ENCODE peak calls at places on chromosomes 13 and 19, in ten cellular contexts. One of them, this sample, is unnamed. For H3K4me1, the result is how much of the 10 kb centered on the place peaks cover.

GRCh38 chr13:22114630-22115311 is 443.9 kb downstream of the FGF9 start:
- DNase-seq in CD8-positive, alpha-beta T cell: no peak
- DNase-seq in tibial nerve: no peak
- DNase-seq in body of pancreas: no peak
- DNase-seq in transverse colon: no peak
- DNase-seq in mammary epithelial cell: no peak
- DNase-seq in upper lobe of right lung: no peak
- DNase-seq in neuronal stem cell: no peak
- DNase-seq in pancreas: no peak
- DNase-seq in endodermal cell: no peak
- DNase-seq in this sample: no peak

GRCh38 chr19:17429661-17430101 is 9.8 kb downstream of the MVB12A start:
- DNase-seq in CD8-positive, alpha-beta T cell: no peak
- DNase-seq in tibial nerve: no peak
- DNase-seq in body of pancreas: no peak
- DNase-seq in transverse colon: no peak
- DNase-seq in mammary epithelial cell: no peak
- DNase-seq in upper lobe of right lung: no peak
- DNase-seq in neuronal stem cell: no peak
- DNase-seq in pancreas: no peak
- DNase-seq in endodermal cell: no peak
- DNase-seq in this sample: no peak

GRCh38 chr19:54415208-54415900 is at the start of gene TTYH1:
- DNase-seq in CD8-positive, alpha-beta T cell: no peak
- DNase-seq in tibial nerve: no peak
- DNase-seq in body of pancreas: no peak
- DNase-seq in transverse colon: no peak
- DNase-seq in mammary epithelial cell: no peak
- DNase-seq in upper lobe of right lung: no peak
- DNase-seq in neuronal stem cell: no peak
- DNase-seq in pancreas: no peak
- DNase-seq in endodermal cell: peak
- DNase-seq in this sample: no peak

GRCh38 chr13:29733069-29733700 is 117.2 kb downstream of the UBL3 start:
- DNase-seq in CD8-positive, alpha-beta T cell: no peak
- DNase-seq in tibial nerve: no peak
- DNase-seq in body of pancreas: no peak
- DNase-seq in transverse colon: no peak
- DNase-seq in mammary epithelial cell: peak
- DNase-seq in upper lobe of right lung: no peak
- DNase-seq in neuronal stem cell: no peak
- DNase-seq in pancreas: no peak
- DNase-seq in endodermal cell: no peak
- DNase-seq in this sample: no peak

GRCh38 chr19:51365211-51366049 is 758 bp downstream of the ETFB start:
- DNase-seq in CD8-positive, alpha-beta T cell: no peak
- DNase-seq in tibial nerve: no peak
- DNase-seq in body of pancreas: peak
- DNase-seq in transverse colon: peak
- DNase-seq in mammary epithelial cell: peak
- DNase-seq in upper lobe of right lung: no peak
- DNase-seq in neuronal stem cell: no peak
- DNase-seq in pancreas: peak
- DNase-seq in endodermal cell: peak
- DNase-seq in this sample: peak

GRCh38 chr19:9323557-9323918 is 441 bp upstream of the ZNF559 start:
- DNase-seq in CD8-positive, alpha-beta T cell: no peak
- DNase-seq in tibial nerve: peak
- DNase-seq in body of pancreas: peak
- DNase-seq in transverse colon: peak
- DNase-seq in mammary epithelial cell: peak
- DNase-seq in upper lobe of right lung: peak
- DNase-seq in neuronal stem cell: no peak
- DNase-seq in pancreas: peak
- DNase-seq in endodermal cell: no peak
- DNase-seq in this sample: peak

GRCh38 chr13:76848596-76848995 is 37.6 kb downstream of the KCTD12 start:
- DNase-seq in CD8-positive, alpha-beta T cell: no peak
- DNase-seq in tibial nerve: no peak
- DNase-seq in body of pancreas: no peak
- DNase-seq in transverse colon: no peak
- DNase-seq in mammary epithelial cell: no peak
- DNase-seq in upper lobe of right lung: peak
- DNase-seq in neuronal stem cell: no peak
- DNase-seq in pancreas: no peak
- DNase-seq in endodermal cell: no peak
- DNase-seq in this sample: peak

GRCh38 chr13:95317037-95317989 is 16.1 kb upstream of the ABCC4 start:
- DNase-seq in CD8-positive, alpha-beta T cell: no peak
- DNase-seq in tibial nerve: no peak
- DNase-seq in body of pancreas: no peak
- DNase-seq in transverse colon: no peak
- DNase-seq in mammary epithelial cell: no peak
- DNase-seq in upper lobe of right lung: no peak
- DNase-seq in neuronal stem cell: no peak
- DNase-seq in pancreas: no peak
- DNase-seq in endodermal cell: no peak
- DNase-seq in this sample: peak

GRCh38 chr13:49690133-49690989 is 925 bp downstream of the EBPL start:
- DNase-seq in CD8-positive, alpha-beta T cell: no peak
- DNase-seq in tibial nerve: no peak
- DNase-seq in body of pancreas: peak
- DNase-seq in transverse colon: peak
- DNase-seq in mammary epithelial cell: peak
- DNase-seq in upper lobe of right lung: no peak
- DNase-seq in neuronal stem cell: no peak
- DNase-seq in pancreas: peak
- DNase-seq in endodermal cell: no peak
- DNase-seq in this sample: no peak

GRCh38 chr13:78787189-78787588 is 128.2 kb upstream of the OBI1 start:
- DNase-seq in CD8-positive, alpha-beta T cell: no peak
- DNase-seq in tibial nerve: no peak
- DNase-seq in body of pancreas: no peak
- DNase-seq in transverse colon: no peak
- DNase-seq in mammary epithelial cell: no peak
- DNase-seq in upper lobe of right lung: no peak
- DNase-seq in neuronal stem cell: no peak
- DNase-seq in pancreas: no peak
- DNase-seq in endodermal cell: no peak
- DNase-seq in this sample: no peak

GRCh38 chr19:511101-511841 is 4.0 kb downstream of the TPGS1 start:
- DNase-seq in CD8-positive, alpha-beta T cell: peak
- DNase-seq in tibial nerve: no peak
- DNase-seq in body of pancreas: no peak
- DNase-seq in transverse colon: peak
- DNase-seq in mammary epithelial cell: peak
- DNase-seq in upper lobe of right lung: peak
- DNase-seq in neuronal stem cell: no peak
- DNase-seq in pancreas: peak
- DNase-seq in endodermal cell: peak
- DNase-seq in this sample: peak

GRCh38 chr13:99847318-99847750 is 124.2 kb downstream of the ZIC5 start:
- DNase-seq in CD8-positive, alpha-beta T cell: no peak
- DNase-seq in tibial nerve: no peak
- DNase-seq in body of pancreas: no peak
- DNase-seq in transverse colon: no peak
- DNase-seq in mammary epithelial cell: no peak
- DNase-seq in upper lobe of right lung: no peak
- DNase-seq in neuronal stem cell: no peak
- DNase-seq in pancreas: no peak
- DNase-seq in endodermal cell: no peak
- DNase-seq in this sample: no peak

GRCh38 chr13:113399755-113400149 is 35.8 kb upstream of the GRTP1 start:
- DNase-seq in CD8-positive, alpha-beta T cell: no peak
- DNase-seq in tibial nerve: no peak
- DNase-seq in body of pancreas: no peak
- DNase-seq in transverse colon: no peak
- DNase-seq in mammary epithelial cell: no peak
- DNase-seq in upper lobe of right lung: peak
- DNase-seq in neuronal stem cell: no peak
- DNase-seq in pancreas: no peak
- DNase-seq in endodermal cell: peak
- DNase-seq in this sample: peak

GRCh38 chr19:57807541-57807940 is 7.2 kb downstream of the ZNF552 start:
- DNase-seq in CD8-positive, alpha-beta T cell: no peak
- DNase-seq in tibial nerve: no peak
- DNase-seq in body of pancreas: no peak
- DNase-seq in transverse colon: no peak
- DNase-seq in mammary epithelial cell: no peak
- DNase-seq in upper lobe of right lung: no peak
- DNase-seq in neuronal stem cell: no peak
- DNase-seq in pancreas: no peak
- DNase-seq in endodermal cell: no peak
- DNase-seq in this sample: no peak

GRCh38 chr13:95741584-95742563 is 64.9 kb downstream of the DNAJC3 start:
- DNase-seq in CD8-positive, alpha-beta T cell: no peak
- DNase-seq in tibial nerve: no peak
- DNase-seq in body of pancreas: no peak
- DNase-seq in transverse colon: no peak
- DNase-seq in mammary epithelial cell: no peak
- DNase-seq in upper lobe of right lung: no peak
- DNase-seq in neuronal stem cell: no peak
- DNase-seq in pancreas: no peak
- DNase-seq in endodermal cell: peak
- DNase-seq in this sample: no peak

GRCh38 chr19:10887616-10888367 is 16.4 kb downstream of the CARM1 start:
- DNase-seq in CD8-positive, alpha-beta T cell: no peak
- DNase-seq in tibial nerve: no peak
- DNase-seq in body of pancreas: no peak
- DNase-seq in transverse colon: no peak
- DNase-seq in mammary epithelial cell: no peak
- DNase-seq in upper lobe of right lung: no peak
- DNase-seq in neuronal stem cell: no peak
- DNase-seq in pancreas: no peak
- DNase-seq in endodermal cell: peak
- DNase-seq in this sample: no peak

GRCh38 chr19:10885241-10886169 is 14.2 kb downstream of the CARM1 start:
- DNase-seq in CD8-positive, alpha-beta T cell: no peak
- DNase-seq in tibial nerve: no peak
- DNase-seq in body of pancreas: no peak
- DNase-seq in transverse colon: no peak
- DNase-seq in mammary epithelial cell: no peak
- DNase-seq in upper lobe of right lung: no peak
- DNase-seq in neuronal stem cell: no peak
- DNase-seq in pancreas: no peak
- DNase-seq in endodermal cell: peak
- DNase-seq in this sample: no peak

GRCh38 chr19:10891360-10892108 is 20.2 kb downstream of the CARM1 start:
- DNase-seq in CD8-positive, alpha-beta T cell: no peak
- DNase-seq in tibial nerve: no peak
- DNase-seq in body of pancreas: peak
- DNase-seq in transverse colon: peak
- DNase-seq in mammary epithelial cell: peak
- DNase-seq in upper lobe of right lung: no peak
- DNase-seq in neuronal stem cell: no peak
- DNase-seq in pancreas: peak
- DNase-seq in endodermal cell: no peak
- DNase-seq in this sample: peak

GRCh38 chr19:10889880-10890279 is 18.5 kb downstream of the CARM1 start:
- DNase-seq in CD8-positive, alpha-beta T cell: no peak
- DNase-seq in tibial nerve: no peak
- DNase-seq in body of pancreas: no peak
- DNase-seq in transverse colon: no peak
- DNase-seq in mammary epithelial cell: no peak
- DNase-seq in upper lobe of right lung: no peak
- DNase-seq in neuronal stem cell: no peak
- DNase-seq in pancreas: no peak
- DNase-seq in endodermal cell: peak
- DNase-seq in this sample: no peak

GRCh38 chr19:10888421-10888866 is 17.1 kb downstream of the CARM1 start:
- DNase-seq in CD8-positive, alpha-beta T cell: no peak
- DNase-seq in tibial nerve: no peak
- DNase-seq in body of pancreas: no peak
- DNase-seq in transverse colon: no peak
- DNase-seq in mammary epithelial cell: no peak
- DNase-seq in upper lobe of right lung: no peak
- DNase-seq in neuronal stem cell: no peak
- DNase-seq in pancreas: no peak
- DNase-seq in endodermal cell: peak
- DNase-seq in this sample: no peak
- H3K27ac ChIP-seq in CD8-positive, alpha-beta T cell: no peak
- H3K27ac ChIP-seq in tibial nerve: no peak
- H3K27ac ChIP-seq in body of pancreas: no peak
- H3K27ac ChIP-seq in transverse colon: peak
- H3K27ac ChIP-seq in mammary epithelial cell: no peak
- H3K27ac ChIP-seq in upper lobe of right lung: no peak
- H3K27ac ChIP-seq in neuronal stem cell: peak
- H3K27ac ChIP-seq in pancreas: no peak
- H3K27ac ChIP-seq in endodermal cell: peak
- H3K27ac ChIP-seq in this sample: no peak

GRCh38 chr19:12782174-12782423 is 6.7 kb upstream of the HOOK2 start:
- DNase-seq in CD8-positive, alpha-beta T cell: no peak
- DNase-seq in tibial nerve: no peak
- DNase-seq in body of pancreas: no peak
- DNase-seq in transverse colon: no peak
- DNase-seq in mammary epithelial cell: no peak
- DNase-seq in upper lobe of right lung: no peak
- DNase-seq in neuronal stem cell: no peak
- DNase-seq in pancreas: no peak
- DNase-seq in endodermal cell: peak
- DNase-seq in this sample: no peak
- H3K4me1 ChIP-seq in CD8-positive, alpha-beta T cell: half or more
- H3K4me1 ChIP-seq in tibial nerve: half or more
- H3K4me1 ChIP-seq in body of pancreas: half or more
- H3K4me1 ChIP-seq in transverse colon: half or more
- H3K4me1 ChIP-seq in mammary epithelial cell: half or more
- H3K4me1 ChIP-seq in upper lobe of right lung: half or more
- H3K4me1 ChIP-seq in neuronal stem cell: under half
- H3K4me1 ChIP-seq in pancreas: under half
- H3K4me1 ChIP-seq in endodermal cell: under half
- H3K4me1 ChIP-seq in this sample: under half

GRCh38 chr19:7346488-7346971 is 2.2 kb upstream of the ARHGEF18 start:
- DNase-seq in CD8-positive, alpha-beta T cell: peak
- DNase-seq in tibial nerve: no peak
- DNase-seq in body of pancreas: no peak
- DNase-seq in transverse colon: no peak
- DNase-seq in mammary epithelial cell: no peak
- DNase-seq in upper lobe of right lung: peak
- DNase-seq in neuronal stem cell: no peak
- DNase-seq in pancreas: no peak
- DNase-seq in endodermal cell: no peak
- DNase-seq in this sample: no peak
- H3K27ac ChIP-seq in CD8-positive, alpha-beta T cell: peak
- H3K27ac ChIP-seq in tibial nerve: no peak
- H3K27ac ChIP-seq in body of pancreas: no peak
- H3K27ac ChIP-seq in transverse colon: no peak
- H3K27ac ChIP-seq in mammary epithelial cell: no peak
- H3K27ac ChIP-seq in upper lobe of right lung: no peak
- H3K27ac ChIP-seq in neuronal stem cell: no peak
- H3K27ac ChIP-seq in pancreas: no peak
- H3K27ac ChIP-seq in endodermal cell: no peak
- H3K27ac ChIP-seq in this sample: no peak

DNA sequence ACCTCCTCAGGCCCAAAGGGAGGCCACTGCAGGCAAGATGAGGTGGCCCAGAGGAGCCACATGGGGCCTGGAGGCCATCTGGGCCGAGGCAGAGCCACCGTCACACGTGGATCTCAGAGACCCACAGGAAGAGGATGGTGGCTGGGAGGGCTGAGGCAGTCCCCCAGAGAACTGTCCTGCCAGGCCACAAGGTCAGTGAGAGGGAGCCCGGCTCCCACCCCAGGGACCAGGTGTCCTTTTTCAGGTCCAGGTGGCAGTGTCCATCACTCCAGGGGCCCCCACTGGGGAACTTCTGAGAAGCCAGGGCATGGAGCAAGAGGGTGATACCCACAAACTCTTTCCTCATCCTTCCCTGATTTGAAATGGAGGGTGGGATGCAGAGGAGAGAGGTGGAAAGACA is 14.4 kb downstream of the PRR36 start:
- DNase-seq in CD8-positive, alpha-beta T cell: no peak
- DNase-seq in tibial nerve: no peak
- DNase-seq in body of pancreas: no peak
- DNase-seq in transverse colon: no peak
- DNase-seq in mammary epithelial cell: no peak
- DNase-seq in upper lobe of right lung: no peak
- DNase-seq in neuronal stem cell: no peak
- DNase-seq in pancreas: no peak
- DNase-seq in endodermal cell: no peak
- DNase-seq in this sample: no peak
- H3K4me1 ChIP-seq in CD8-positive, alpha-beta T cell: under half
- H3K4me1 ChIP-seq in tibial nerve: under half
- H3K4me1 ChIP-seq in body of pancreas: under half
- H3K4me1 ChIP-seq in transverse colon: under half
- H3K4me1 ChIP-seq in mammary epithelial cell: under half
- H3K4me1 ChIP-seq in upper lobe of right lung: under half
- H3K4me1 ChIP-seq in neuronal stem cell: under half
- H3K4me1 ChIP-seq in pancreas: under half
- H3K4me1 ChIP-seq in endodermal cell: under half
- H3K4me1 ChIP-seq in this sample: under half